ENCODE peak calls at places on chromosome 21, in five cellular contexts. I is adrenal gland, E is endothelial cell, M is neural progenitor cell, Y is gastrocnemius medialis. Q is an unnamed sample.

GRCh38 chr21:44618504-44618903 is 6.6 kb downstream of the KRTAP10-8 start:
- DNase-seq in I (peak), Y (no peak), M (no peak), E (no peak), Q (no peak)

GRCh38 chr21:41622831-41623548 is 115.0 kb upstream of the TMPRSS2 start:
- DNase-seq in E (no peak), Y (no peak), M (no peak), I (no peak), Q (no peak)

GRCh38 chr21:43825936-43826622 is 36.7 kb downstream of the RRP1 start:
- DNase-seq in M (peak), I (no peak), Y (peak), E (no peak), Q (no peak)

GRCh38 chr21:31988492-31989285 is 115.9 kb downstream of the HUNK start:
- DNase-seq in M (no peak), Y (no peak), E (no peak), I (no peak), Q (no peak)

GRCh38 chr21:31509108-31510017 is 150.1 kb upstream of the SOD1 start:
- DNase-seq in E (peak), M (peak), I (no peak), Y (no peak), Q (peak)

GRCh38 chr21:45309541-45310381 is 22.1 kb upstream of the POFUT2 start:
- DNase-seq in Y (no peak), I (peak), M (no peak), E (no peak), Q (peak)

GRCh38 chr21:29074007-29074376 is 544 bp upstream of the CCT8 start:
- DNase-seq in M (no peak), I (no peak), E (no peak), Y (no peak), Q (no peak)

GRCh38 chr21:46048926-46049889 is 48.7 kb upstream of the COL6A2 start:
- DNase-seq in Y (peak), E (no peak), M (no peak), I (peak), Q (peak)

GRCh38 chr21:41932191-41932575 is 21.6 kb downstream of the C2CD2 start:
- DNase-seq in E (no peak), I (peak), Y (no peak), M (no peak), Q (no peak)

GRCh38 chr21:43193651-43194302 is 25.0 kb downstream of the CRYAA start:
- DNase-seq in I (peak), E (no peak), M (no peak), Y (no peak), Q (peak)

GRCh38 chr21:45531393-45532215 is 10.6 kb downstream of the SLC19A1 start:
- DNase-seq in E (no peak), Y (no peak), I (peak), M (no peak), Q (peak)

GRCh38 chr21:9767592-9768375 is 753.6 kb upstream of the TPTE start:
- DNase-seq in E (no peak), Y (no peak), M (no peak), I (no peak), Q (no peak)

GRCh38 chr21:35048706-35049617 is at the start of gene RUNX1:
- DNase-seq in I (peak), M (no peak), Y (peak), E (no peak), Q (no peak)

GRCh38 chr21:25561668-25562641 is 45.3 kb downstream of the MRPL39 start:
- DNase-seq in M (peak), E (peak), I (peak), Y (no peak), Q (peak)

GRCh38 chr21:15741510-15741909 is 11.7 kb downstream of the USP25 start:
- DNase-seq in E (no peak), M (no peak), I (no peak), Y (no peak), Q (no peak)

GRCh38 chr21:18117116-18117515 is 127.5 kb upstream of the CHODL start:
- DNase-seq in I (no peak), Y (no peak), M (no peak), E (no peak), Q (no peak)

GRCh38 chr21:33076600-33077329 is 6.8 kb downstream of the OLIG1 start:
- DNase-seq in M (no peak), I (no peak), Y (no peak), E (no peak), Q (no peak)
- TF ChIP-seq CTCF in M (no peak), I (no peak), Y (no peak), E (no peak), Q (no peak)

DNA sequence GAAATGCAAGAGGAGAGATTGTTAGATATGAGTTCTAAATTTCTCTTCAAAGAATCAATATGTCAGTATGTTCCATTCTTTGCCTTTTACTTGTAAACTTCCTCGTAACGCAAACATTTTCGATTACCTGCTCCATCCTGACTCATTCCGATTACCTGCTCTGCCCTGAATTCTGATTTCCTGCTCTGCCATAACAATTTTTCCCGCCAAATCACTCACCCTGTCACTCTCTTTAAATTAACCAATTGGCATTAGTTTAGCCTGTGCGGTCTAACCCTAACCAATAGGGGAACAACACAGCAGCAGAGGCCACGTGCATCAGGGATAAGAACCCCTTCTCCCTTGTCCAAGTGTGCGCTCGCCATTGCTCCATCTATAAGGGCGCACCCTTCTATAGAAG is 25.0 kb upstream of the CBR3 start:
- DNase-seq in I (no peak), Y (no peak), E (no peak), M (no peak), Q (no peak)
- TF ChIP-seq CTCF in I (no peak), Y (no peak), E (no peak), M (no peak), Q (no peak)

GRCh38 chr21:27462786-27463185 is 495.9 kb upstream of the ADAMTS5 start:
- DNase-seq in E (no peak), I (no peak), M (no peak), Y (no peak), Q (no peak)

GRCh38 chr21:27464643-27465042 is 497.8 kb upstream of the ADAMTS5 start:
- DNase-seq in M (no peak), I (no peak), Y (no peak), E (no peak), Q (no peak)

GRCh38 chr21:27466175-27466574 is 499.3 kb upstream of the ADAMTS5 start:
- DNase-seq in M (no peak), E (no peak), Y (no peak), I (no peak), Q (no peak)
- TF ChIP-seq CTCF in M (peak), E (peak), Y (no peak), I (no peak), Q (no peak)

GRCh38 chr21:37874481-37874880 is 41.8 kb downstream of the KCNJ6 start:
- DNase-seq in I (no peak), Y (no peak), E (no peak), M (no peak), Q (no peak)

GRCh38 chr21:37870229-37870628 is 46.0 kb downstream of the KCNJ6 start:
- DNase-seq in I (no peak), M (no peak), Y (no peak), E (no peak), Q (no peak)

GRCh38 chr21:37874904-37875780 is 41.1 kb downstream of the KCNJ6 start:
- DNase-seq in M (no peak), I (no peak), E (no peak), Y (no peak), Q (no peak)

GRCh38 chr21:37871121-37871862 is 45.0 kb downstream of the KCNJ6 start:
- DNase-seq in E (no peak), Y (no peak), I (no peak), M (no peak), Q (no peak)

DNA sequence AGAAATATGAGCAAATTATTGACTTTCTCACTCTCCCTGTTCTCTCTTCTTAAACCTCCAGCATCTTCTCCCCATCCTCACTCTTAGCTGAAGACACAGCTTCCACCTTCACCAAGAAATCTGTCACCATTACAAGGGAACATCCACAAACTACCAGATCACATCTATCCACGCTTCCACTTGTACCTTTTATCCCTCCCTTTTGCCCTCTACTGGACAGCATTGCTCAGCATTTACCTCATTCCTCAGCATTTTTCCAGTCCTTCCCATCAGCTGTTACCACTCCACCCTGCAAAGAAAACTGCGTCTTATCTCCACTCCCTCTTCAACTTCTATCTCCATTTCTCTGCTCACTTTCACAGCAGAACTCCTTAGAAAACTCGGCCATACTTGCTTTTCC is 42.6 kb downstream of the KCNJ6 start:
- DNase-seq in E (no peak), M (no peak), Y (no peak), I (no peak), Q (no peak)
- TF ChIP-seq CTCF in E (no peak), M (peak), Y (no peak), I (no peak), Q (no peak)

DNA sequence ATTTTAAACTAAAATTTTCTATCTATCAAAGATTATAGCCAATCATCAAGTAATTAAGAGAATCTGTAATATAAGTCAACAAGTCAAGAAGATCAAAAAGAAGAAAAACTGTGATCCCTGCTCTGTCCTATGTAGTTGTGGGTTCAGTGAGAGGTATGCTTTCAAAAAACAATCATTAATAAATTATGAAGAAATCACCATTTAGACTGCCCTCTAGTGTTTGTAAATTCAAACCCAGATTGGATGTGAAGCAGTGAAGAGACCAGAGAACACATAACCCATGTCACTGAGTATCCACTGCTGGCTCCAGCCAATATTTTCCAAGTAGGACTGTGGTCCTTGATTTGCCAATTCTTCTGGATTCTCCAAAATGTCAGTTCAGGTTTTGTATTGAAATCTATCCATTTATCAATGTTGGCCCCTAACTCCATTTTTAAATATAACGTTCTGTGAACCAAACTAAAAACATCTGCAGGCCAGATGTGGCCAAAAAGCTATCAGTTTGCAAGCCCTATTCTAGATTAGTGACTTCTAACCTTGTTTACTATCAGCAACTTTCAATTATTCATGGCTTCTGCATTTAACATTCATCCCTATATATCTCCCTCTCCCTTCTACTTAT is 467.5 kb upstream of the CXADR start:
- DNase-seq in E (no peak), I (no peak), M (no peak), Y (no peak), Q (no peak)
- TF ChIP-seq CTCF in E (peak), I (peak), M (peak), Y (no peak), Q (peak)

GRCh38 chr21:21373969-21374368 is 375.8 kb downstream of the NCAM2 start:
- DNase-seq in I (no peak), Y (no peak), M (no peak), E (no peak), Q (no peak)
- TF ChIP-seq CTCF in I (peak), Y (no peak), M (no peak), E (no peak), Q (peak)